ENCODE peak calls at places on chromosomes 16 and 17, in five cellular contexts. H, R, I, V and Q are unnamed samples.

GRCh38 chr16:51155199-51155607 is 4.1 kb upstream of the SALL1 start:
- DNase-seq in H (peak; percentile 16), R (no peak), I (no peak), V (no peak), Q (no peak)

GRCh38 chr17:50214986-50215730 is 13.7 kb upstream of the COL1A1 start:
- DNase-seq in H (no peak), R (peak; percentile 28), I (no peak), V (no peak), Q (no peak)

GRCh38 chr16:49003022-49003421 is 278.6 kb downstream of the CBLN1 start:
- DNase-seq in H (no peak), R (no peak), I (no peak), V (no peak), Q (no peak)

GRCh38 chr17:733743-734142 is 1.3 kb downstream of the TLCD3A start:
- DNase-seq in H (no peak), R (no peak), I (no peak), V (no peak), Q (no peak)

GRCh38 chr16:51553910-51554309 is 402.8 kb upstream of the SALL1 start:
- DNase-seq in H (no peak), R (no peak), I (no peak), V (no peak), Q (no peak)

GRCh38 chr16:87580855-87581261 is 21.4 kb upstream of the JPH3 start:
- DNase-seq in H (no peak), R (no peak), I (no peak), V (no peak), Q (no peak)

GRCh38 chr16:83744521-83744981 is 63.2 kb upstream of the HSBP1 start:
- DNase-seq in H (no peak), R (peak; percentile 65), I (no peak), V (peak; percentile 65), Q (no peak)

GRCh38 chr17:39639566-39640458 is 2.9 kb downstream of the STARD3 start:
- DNase-seq in H (no peak), R (no peak), I (no peak), V (no peak), Q (no peak)

GRCh38 chr16:27650073-27650701 is 100.2 kb downstream of the KATNIP start:
- DNase-seq in H (no peak), R (no peak), I (no peak), V (no peak), Q (no peak)

GRCh38 chr16:89481556-89481955 is 8.8 kb downstream of the ANKRD11 start:
- DNase-seq in H (no peak), R (no peak), I (no peak), V (no peak), Q (no peak)

GRCh38 chr17:39098474-39099090 is 52.9 kb downstream of the PLXDC1 start:
- DNase-seq in H (no peak), R (no peak), I (no peak), V (no peak), Q (no peak)

GRCh38 chr17:49646391-49647255 is 31.3 kb downstream of the SPOP start:
- DNase-seq in H (no peak), R (peak; percentile 47), I (no peak), V (peak; percentile 71), Q (no peak)

GRCh38 chr16:79717324-79717848 is 116.8 kb upstream of the MAF start:
- DNase-seq in H (peak; percentile 18), R (no peak), I (no peak), V (no peak), Q (no peak)

GRCh38 chr16:50644730-50645129 is 36.4 kb downstream of the SNX20 start:
- DNase-seq in H (no peak), R (no peak), I (peak; percentile 50), V (no peak), Q (no peak)

GRCh38 chr17:19648475-19649406 is at the start of gene ALDH3A2:
- DNase-seq in H (peak; percentile 98), R (peak; percentile 98), I (peak; percentile 90), V (peak; percentile 100), Q (peak; percentile 77)

GRCh38 chr16:51875834-51876725 is 670.9 kb downstream of the TOX3 start:
- DNase-seq in H (no peak), R (no peak), I (no peak), V (no peak), Q (no peak)

GRCh38 chr16:49978569-49979326 is 46.3 kb upstream of the CNEP1R1 start:
- DNase-seq in H (no peak), R (no peak), I (no peak), V (no peak), Q (no peak)

GRCh38 chr16:10122546-10122945 is 59.7 kb downstream of the GRIN2A start:
- DNase-seq in H (peak; percentile 12), R (no peak), I (no peak), V (no peak), Q (no peak)

GRCh38 chr17:69269174-69269998 is 40.8 kb upstream of the ABCA10 start:
- DNase-seq in H (no peak), R (no peak), I (no peak), V (no peak), Q (no peak)

GRCh38 chr16:14529010-14529669 is 100.9 kb downstream of the PARN start:
- DNase-seq in H (peak; percentile 84), R (peak; percentile 63), I (peak; percentile 52), V (peak; percentile 52), Q (peak; percentile 77)

GRCh38 chr17:59830846-59831486 is 61.8 kb downstream of the TUBD1 start:
- DNase-seq in H (no peak), R (no peak), I (no peak), V (no peak), Q (no peak)

GRCh38 chr17:17345294-17345597 is 42.1 kb downstream of the NT5M start:
- DNase-seq in H (peak; percentile 2), R (no peak), I (no peak), V (no peak), Q (no peak)

GRCh38 chr17:40058151-40058784 is 4.1 kb upstream of the MED24 start:
- DNase-seq in H (no peak), R (no peak), I (no peak), V (no peak), Q (no peak)

GRCh38 chr16:4372315-4372577 is 598 bp downstream of the VASN start:
- DNase-seq in H (no peak), R (no peak), I (no peak), V (no peak), Q (no peak)

GRCh38 chr17:37607637-37608368 is 1.4 kb downstream of the SYNRG start:
- DNase-seq in H (no peak), R (no peak), I (peak; percentile 71), V (no peak), Q (no peak)

GRCh38 chr16:23683487-23683886 is 4.8 kb downstream of the PLK1 start:
- DNase-seq in H (no peak), R (no peak), I (no peak), V (no peak), Q (no peak)

GRCh38 chr17:15351487-15351840 is 10.1 kb upstream of the TEKT3 start:
- DNase-seq in H (no peak), R (no peak), I (no peak), V (no peak), Q (no peak)

GRCh38 chr17:30997842-30998241 is 27.0 kb downstream of the RNF135 start:
- DNase-seq in H (no peak), R (no peak), I (no peak), V (no peak), Q (no peak)

GRCh38 chr17:30996481-30996880 is 25.6 kb downstream of the RNF135 start:
- DNase-seq in H (no peak), R (no peak), I (no peak), V (no peak), Q (no peak)

GRCh38 chr17:30992551-30992950 is 21.7 kb downstream of the RNF135 start:
- DNase-seq in H (no peak), R (no peak), I (no peak), V (no peak), Q (no peak)

GRCh38 chr17:30997270-30997669 is 26.4 kb downstream of the RNF135 start:
- DNase-seq in H (no peak), R (no peak), I (no peak), V (no peak), Q (no peak)

DNA sequence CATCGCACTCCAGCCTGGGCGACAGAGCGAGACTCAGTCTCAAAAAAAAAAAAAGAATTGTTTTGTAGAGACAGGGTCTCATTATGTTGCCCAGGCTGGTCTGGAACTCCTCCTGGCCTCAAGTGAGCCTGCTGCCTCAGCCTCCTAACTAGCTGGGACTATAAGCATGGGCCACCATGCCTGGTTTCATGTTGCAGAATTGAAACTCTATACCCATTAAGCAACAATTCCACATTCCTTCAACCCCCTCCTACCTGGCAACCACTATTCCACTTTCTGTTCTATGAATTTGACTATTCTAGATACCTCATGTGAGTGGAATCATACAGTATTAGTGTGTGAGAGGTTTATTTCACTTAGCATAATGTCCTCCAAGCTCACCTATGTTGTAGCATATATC is 24.5 kb downstream of the RNF135 start:
- DNase-seq in H (no peak), R (no peak), I (no peak), V (no peak), Q (no peak)
- H3K27me3 ChIP-seq in H (no peaks in the 10 kb centered on the region), R (no peaks in the 10 kb centered on the region), I (no peaks in the 10 kb centered on the region), V (no peaks in the 10 kb centered on the region), Q (no peaks in the 10 kb centered on the region)

GRCh38 chr17:9104370-9105041 is 83.2 kb downstream of the NTN1 start:
- DNase-seq in H (no peak), R (peak; percentile 45), I (no peak), V (no peak), Q (no peak)
- H3K27me3 ChIP-seq in H (no peaks in the 10 kb centered on the region), R (no peaks in the 10 kb centered on the region), I (no peaks in the 10 kb centered on the region), V (no peaks in the 10 kb centered on the region), Q (no peaks in the 10 kb centered on the region)

DNA sequence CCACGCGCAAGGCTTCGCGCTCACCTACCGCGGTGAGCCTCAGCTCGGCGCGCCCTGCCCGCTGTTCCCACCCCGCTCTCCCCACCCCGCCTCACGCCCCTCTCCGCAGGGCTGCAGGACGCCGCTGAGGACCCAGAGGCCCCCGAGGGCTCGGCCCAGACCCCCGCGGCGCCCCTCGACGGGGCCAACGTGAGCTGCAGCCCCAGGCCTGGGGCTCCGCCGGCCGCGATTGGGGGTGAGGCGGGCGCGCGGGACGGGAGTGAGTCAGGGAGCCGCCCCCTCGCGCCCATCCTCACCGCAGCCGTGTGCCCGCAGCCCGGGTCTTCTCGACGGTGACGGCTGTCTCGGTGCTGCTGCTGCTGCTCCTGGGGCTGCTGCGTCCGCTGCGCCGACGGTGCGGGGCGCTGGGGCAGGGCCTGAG is 1.9 kb upstream of the PAQR4 start:
- DNase-seq in H (no peak), R (no peak), I (no peak), V (no peak), Q (no peak)
- H3K27me3 ChIP-seq in H (no peaks in the 10 kb centered on the region), R (peaks cover 72% of the 10 kb centered on the region), I (no peaks in the 10 kb centered on the region), V (peaks cover 62% of the 10 kb centered on the region), Q (no peaks in the 10 kb centered on the region)

DNA sequence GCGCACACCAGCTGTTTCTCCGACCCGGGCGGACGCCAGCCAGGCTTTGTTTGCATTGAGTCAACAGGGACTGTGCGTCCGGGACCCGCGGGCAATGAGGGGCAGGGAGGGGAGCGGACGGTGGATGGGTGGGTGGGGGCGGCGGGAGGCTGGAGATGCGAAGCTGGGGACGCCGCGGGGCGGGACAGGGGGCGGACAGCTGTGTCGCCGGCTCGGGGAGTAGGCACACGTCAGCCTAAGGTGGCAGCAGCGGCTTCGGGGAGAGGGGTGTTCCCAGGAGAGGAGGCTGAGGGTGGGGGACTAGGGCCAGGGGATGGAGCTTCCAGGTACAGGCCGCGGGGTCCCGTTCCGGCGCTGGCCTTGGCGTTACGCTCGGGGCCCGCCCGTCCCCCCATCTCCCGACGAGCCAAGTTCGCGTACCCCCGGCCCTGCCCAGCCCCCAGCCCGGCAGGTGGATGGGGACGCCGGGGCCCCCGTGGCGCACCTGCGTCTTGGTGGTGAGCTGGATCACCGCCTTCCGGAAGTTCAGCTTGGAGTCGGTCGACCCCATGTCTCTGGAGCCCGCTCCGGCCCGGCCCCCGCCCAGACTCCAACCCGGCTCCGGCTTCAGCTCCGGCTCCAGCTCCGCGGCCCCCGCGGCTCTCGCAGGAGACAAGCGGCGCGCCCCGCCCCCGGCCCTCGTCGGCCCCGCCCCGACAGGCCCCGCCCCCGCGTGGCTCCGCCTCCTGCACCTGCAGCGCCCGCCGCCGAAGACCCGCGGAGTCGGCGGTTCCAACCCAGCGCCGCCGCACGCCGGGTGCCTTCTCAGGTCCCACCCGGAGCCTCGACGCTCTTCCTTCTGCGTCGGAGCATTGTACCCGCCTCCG is at the start of gene HID1:
- DNase-seq in H (peak; percentile 89), R (no peak), I (peak; percentile 72), V (peak; percentile 86), Q (no peak)
- H3K27me3 ChIP-seq in H (no peaks in the 10 kb centered on the region), R (peaks cover 44% of the 10 kb centered on the region), I (peaks cover 7% of the 10 kb centered on the region), V (peaks cover 10% of the 10 kb centered on the region), Q (peaks cover 17% of the 10 kb centered on the region)